ENCODE peak calls at places on chromosomes 11 and 22, in ten cellular contexts. H is T follicular helper cell; Z is Right ventricle myocardium superior; Y is Ammon's horn; R is kidney epithelial cell; I is neural crest cell; C is tibial artery; S is activated naive CD4-positive, alpha-beta T cell treated with anti-CD3 and anti-CD28 coated beads, Interleukin-2, amount 10 ng/mL, durations not matched to agents 7 days and 5 days; L is Caco-2; A is CD4-positive, CD25-positive, alpha-beta regulatory T cell. G is an unnamed sample.

GRCh38 chr11:63888170-63889086 is 28.5 kb downstream of the RCOR2 start:
- DNase-seq in Y (peak), L (peak), A (peak), S (peak), Z (peak), R (peak), H (peak), C (peak), I (no peak), G (no peak)

GRCh38 chr22:44371741-44372525 is 59.2 kb upstream of the SHISAL1 start:
- DNase-seq in L (no peak), C (no peak), A (no peak), S (peak), I (no peak), Z (peak), R (no peak), Y (no peak), H (no peak), G (no peak)

GRCh38 chr11:16358726-16359125 is 2.4 kb upstream of the SOX6 start:
- DNase-seq in L (no peak), A (no peak), H (no peak), R (no peak), Z (no peak), C (no peak), I (no peak), Y (no peak), S (no peak), G (no peak)

GRCh38 chr22:30459206-30460052 is 12.4 kb downstream of the SEC14L3 start:
- DNase-seq in S (peak), A (no peak), C (no peak), Z (no peak), Y (no peak), I (no peak), R (no peak), H (no peak), L (peak), G (peak)

GRCh38 chr22:27780161-27780575 is 21.4 kb downstream of the MN1 start:
- DNase-seq in S (no peak), Y (no peak), Z (peak), R (no peak), I (no peak), L (no peak), C (peak), H (no peak), A (no peak), G (no peak)

GRCh38 chr11:132278801-132279574 is 908.6 kb downstream of the NTM start:
- DNase-seq in I (peak), C (no peak), Z (no peak), A (no peak), Y (peak), R (no peak), L (no peak), H (no peak), S (no peak), G (no peak)

GRCh38 chr22:31530816-31531180 is 34.5 kb downstream of the SFI1 start:
- DNase-seq in C (no peak), S (no peak), R (no peak), I (no peak), Y (no peak), Z (no peak), A (no peak), L (no peak), H (no peak), G (no peak)

GRCh38 chr11:18705651-18706281 is 7.2 kb downstream of the TMEM86A start:
- DNase-seq in C (peak), Y (peak), H (no peak), R (no peak), Z (peak), L (no peak), S (peak), A (peak), I (no peak), G (no peak)

GRCh38 chr11:11290354-11290753 is 62.7 kb downstream of the CSNK2A3 start:
- DNase-seq in Y (no peak), L (no peak), H (no peak), Z (no peak), I (no peak), C (no peak), A (no peak), R (no peak), S (no peak), G (no peak)

GRCh38 chr11:78170413-78170812 is 18.0 kb downstream of the KCTD21 start:
- DNase-seq in R (no peak), L (no peak), I (no peak), S (no peak), C (no peak), A (no peak), Z (no peak), Y (no peak), H (no peak), G (no peak)

GRCh38 chr11:119773016-119773415 is 44.0 kb upstream of the NECTIN1 start:
- DNase-seq in Y (peak), R (no peak), S (no peak), Z (no peak), H (no peak), C (no peak), L (no peak), A (no peak), I (no peak), G (no peak)

GRCh38 chr11:114416441-114416928 is 16.0 kb downstream of the RBM7 start:
- DNase-seq in S (no peak), C (no peak), I (no peak), H (no peak), A (no peak), R (no peak), Z (no peak), L (no peak), Y (no peak), G (no peak)

GRCh38 chr11:3153291-3153861 is 11.7 kb downstream of the OSBPL5 start:
- DNase-seq in R (no peak), S (no peak), I (no peak), Y (peak), Z (peak), H (no peak), A (no peak), L (no peak), C (peak), G (no peak)

GRCh38 chr11:34243620-34244493 is 114.0 kb downstream of the ABTB2 start:
- DNase-seq in I (no peak), S (no peak), Y (no peak), Z (no peak), R (peak), H (no peak), A (no peak), C (no peak), L (peak), G (no peak)

GRCh38 chr11:16825968-16826367 is 87.5 kb downstream of the C11orf58 start:
- DNase-seq in L (no peak), A (no peak), S (no peak), C (no peak), Z (no peak), Y (no peak), I (no peak), R (no peak), H (no peak), G (no peak)

GRCh38 chr11:44731685-44732411 is 5.1 kb downstream of the TSPAN18 start:
- DNase-seq in L (no peak), Z (no peak), R (no peak), A (no peak), Y (no peak), I (no peak), H (no peak), S (no peak), C (no peak), G (no peak)

GRCh38 chr11:114163830-114164401 is 104.4 kb downstream of the ZBTB16 start:
- DNase-seq in S (no peak), L (no peak), H (no peak), Z (no peak), I (no peak), Y (peak), A (no peak), R (no peak), C (peak), G (no peak)

GRCh38 chr22:23305321-23305910 is 125.1 kb downstream of the BCR start:
- DNase-seq in S (no peak), Y (no peak), H (no peak), C (peak), I (no peak), R (no peak), A (no peak), L (no peak), Z (no peak), G (no peak)

GRCh38 chr11:86692317-86692716 is 19.9 kb upstream of the ME3 start:
- DNase-seq in A (no peak), L (no peak), R (no peak), Z (no peak), H (no peak), I (no peak), Y (no peak), C (no peak), S (no peak), G (no peak)

GRCh38 chr11:1694846-1695547 is 2.0 kb upstream of the KRTAP5-6 start:
- DNase-seq in Y (no peak), H (no peak), R (no peak), A (no peak), S (no peak), L (no peak), Z (no peak), C (peak), I (no peak), G (no peak)

GRCh38 chr11:33191456-33191855 is 30.2 kb upstream of the CSTF3 start:
- DNase-seq in I (no peak), A (no peak), R (no peak), S (no peak), L (no peak), Z (no peak), H (no peak), Y (no peak), C (no peak), G (no peak)